ENCODE peak calls at places on chromosomes 7 and 10, in four cellular contexts. Z is mammary epithelial cell, U is uterus, O is HCT116. K is an unnamed sample.

GRCh38 chr7:139619367-139619657 is 95.8 kb downstream of the CLEC2L start:
- DNase-seq in U (no peak), Z (no peak), O (no peak), K (no peak)

GRCh38 chr7:128304212-128304611 is 39.5 kb downstream of the RBM28 start:
- DNase-seq in U (no peak), Z (peak; percentile 43), O (no peak), K (no peak)

GRCh38 chr10:31340343-31340742 is 21.3 kb downstream of the ZEB1 start:
- DNase-seq in U (no peak), Z (no peak), O (no peak), K (no peak)

GRCh38 chr7:34486371-34486770 is 171.6 kb upstream of the NPSR1 start:
- DNase-seq in U (no peak), Z (no peak), O (no peak), K (no peak)

GRCh38 chr10:76301950-76302349 is 870.5 kb downstream of the LRMDA start:
- DNase-seq in U (no peak), O (no peak), Z (peak; percentile 8), K (no peak)

GRCh38 chr7:4791738-4792536 is 16.5 kb downstream of the AP5Z1 start:
- DNase-seq in Z (no peak), U (peak; percentile 79), O (peak; percentile 26), K (no peak)

GRCh38 chr7:97107192-97107800 is 10.2 kb upstream of the SDHAF3 start:
- DNase-seq in O (no peak), Z (no peak), U (no peak), K (no peak)

GRCh38 chr10:112953075-112953501 is 3.0 kb downstream of the TCF7L2 start:
- DNase-seq in Z (no peak), U (no peak), O (no peak), K (no peak)

GRCh38 chr10:5317547-5318107 is 47.1 kb upstream of the UCN3 start:
- DNase-seq in O (no peak), U (no peak), Z (peak; percentile 94), K (peak; percentile 52)

GRCh38 chr7:45177801-45178200 is 20.2 kb downstream of the RAMP3 start:
- DNase-seq in O (no peak), Z (no peak), U (peak; percentile 10), K (no peak)

GRCh38 chr10:68543004-68543918 is 15.9 kb upstream of the SLC25A16 start:
- DNase-seq in O (peak; percentile 48), U (no peak), Z (peak; percentile 96), K (no peak)

GRCh38 chr10:132945125-132945893 is 2.9 kb upstream of the CFAP46 start:
- DNase-seq in Z (no peak), U (no peak), O (no peak), K (no peak)

GRCh38 chr7:12747687-12748306 is 60.4 kb downstream of the ARL4A start:
- DNase-seq in Z (peak; percentile 24), O (no peak), U (no peak), K (no peak)

GRCh38 chr7:100682228-100682741 is 8.7 kb downstream of the GNB2 start:
- DNase-seq in O (no peak), U (peak; percentile 37), Z (no peak), K (no peak)

GRCh38 chr7:39417642-39418041 is 148.6 kb upstream of the YAE1 start:
- DNase-seq in O (no peak), U (no peak), Z (no peak), K (no peak)

GRCh38 chr7:81415181-81415580 is 354.7 kb downstream of the HGF start:
- DNase-seq in O (no peak), U (no peak), Z (no peak), K (no peak)

GRCh38 chr7:139876622-139877283 is 47.7 kb downstream of the TBXAS1 start:
- DNase-seq in Z (no peak), U (no peak), O (no peak), K (no peak)

GRCh38 chr10:36888925-36889573 is 236.3 kb upstream of the ANKRD30A start:
- DNase-seq in Z (peak; percentile 31), U (no peak), O (peak; percentile 8), K (no peak)

GRCh38 chr10:92541583-92541982 is 32.3 kb downstream of the IDE start:
- DNase-seq in O (no peak), Z (no peak), U (no peak), K (no peak)

GRCh38 chr7:108570146-108570755 is 577 bp downstream of the DNAJB9 start:
- DNase-seq in Z (peak; percentile 68), O (peak; percentile 15), U (peak; percentile 29), K (no peak)

GRCh38 chr7:153628825-153629224 is 423.4 kb upstream of the DPP6 start:
- DNase-seq in Z (no peak), O (no peak), U (no peak), K (no peak)

GRCh38 chr10:30639946-30640786 is 10.6 kb upstream of the LYZL2 start:
- DNase-seq in Z (peak; percentile 32), O (peak; percentile 61), U (no peak), K (peak; percentile 62)

GRCh38 chr10:123563994-123564393 is 102.2 kb upstream of the GPR26 start:
- DNase-seq in O (no peak), Z (no peak), U (no peak), K (no peak)

GRCh38 chr7:5448378-5449042 is 24.9 kb upstream of the TNRC18 start:
- DNase-seq in O (no peak), Z (no peak), U (no peak), K (no peak)

GRCh38 chr7:71860572-71860971 is 551.6 kb downstream of the CALN1 start:
- DNase-seq in O (no peak), Z (no peak), U (no peak), K (no peak)

GRCh38 chr10:34786464-34786863 is 28.6 kb downstream of the PARD3 start:
- DNase-seq in U (no peak), Z (no peak), O (no peak), K (peak; percentile 50)

GRCh38 chr7:159022238-159022993 is 122.3 kb downstream of the VIPR2 start:
- DNase-seq in U (no peak), O (no peak), Z (no peak), K (no peak)

GRCh38 chr10:109429956-109430760 is 493.2 kb downstream of the XPNPEP1 start:
- DNase-seq in Z (peak; percentile 2), U (no peak), O (no peak), K (no peak)

GRCh38 chr7:37081436-37081835 is 357.1 kb upstream of the AOAH start:
- DNase-seq in U (peak; percentile 25), Z (peak; percentile 23), O (no peak), K (no peak)

GRCh38 chr10:65284495-65285041 is 1641.3 kb upstream of the LRRTM3 start:
- DNase-seq in O (no peak), Z (no peak), U (no peak), K (no peak)

GRCh38 chr10:79068562-79069324 is at the start of gene ZMIZ1:
- DNase-seq in U (peak; percentile 93), O (peak; percentile 83), Z (peak; percentile 89), K (peak; percentile 71)

GRCh38 chr7:42492895-42493294 is 255.9 kb upstream of the GLI3 start:
- DNase-seq in U (no peak), Z (no peak), O (no peak), K (no peak)

GRCh38 chr10:42866115-42866995 is 83.8 kb downstream of the BMS1 start:
- DNase-seq in O (peak; percentile 47), Z (peak; percentile 57), U (peak; percentile 28), K (peak; percentile 7)

GRCh38 chr10:36183726-36184125 is 541.6 kb upstream of the FZD8 start:
- DNase-seq in Z (no peak), O (no peak), U (no peak), K (no peak)

GRCh38 chr7:6419310-6419773 is 28.4 kb downstream of the DAGLB start:
- DNase-seq in O (no peak), U (no peak), Z (no peak), K (no peak)

GRCh38 chr7:128347573-128348147 is 4.0 kb upstream of the RBM28 start:
- DNase-seq in U (no peak), O (peak; percentile 18), Z (no peak), K (no peak)

GRCh38 chr10:94500063-94500462 is 45.5 kb upstream of the HELLS start:
- DNase-seq in O (no peak), Z (no peak), U (no peak), K (no peak)
- TF ChIP-seq CTCF in O (peak; percentile 69), Z (peak; percentile 19), U (no peak), K (peak; percentile 60)

GRCh38 chr7:131556055-131556911 is at the start of gene PODXL:
- DNase-seq in U (peak; percentile 63), Z (peak; percentile 41), O (no peak), K (no peak)

GRCh38 chr7:131555565-131556054 is 818 bp downstream of the PODXL start:
- DNase-seq in U (no peak), Z (no peak), O (no peak), K (no peak)

GRCh38 chr7:131554880-131555516 is 1.4 kb downstream of the PODXL start:
- DNase-seq in O (no peak), Z (no peak), U (no peak), K (no peak)

GRCh38 chr7:131557521-131558385 is 1.3 kb upstream of the PODXL start:
- DNase-seq in Z (no peak), O (no peak), U (peak; percentile 52), K (no peak)

GRCh38 chr7:131556912-131557457 is 557 bp upstream of the PODXL start:
- DNase-seq in U (no peak), O (no peak), Z (no peak), K (no peak)
- H3K4me3 ChIP-seq in U (peak overlapping the region; percentile 39), O (peak overlapping the region; percentile 60), Z (peak overlapping the region; percentile 34), K (peak overlapping the region; percentile 39)

GRCh38 chr10:67284589-67284988 is 358.8 kb downstream of the LRRTM3 start:
- DNase-seq in Z (no peak), U (no peak), O (no peak), K (no peak)
- TF ChIP-seq CTCF in Z (no peak), U (no peak), O (peak; percentile 42), K (no peak)

GRCh38 chr10:2861632-2862210 is 205.6 kb upstream of the PFKP start:
- DNase-seq in Z (no peak), O (no peak), U (no peak), K (no peak)
- H3K4me3 ChIP-seq in Z (no peak overlapping the region), O (no peak overlapping the region), U (no peak overlapping the region), K (no peak overlapping the region)

K was measured in HFF-Myc.